ENCODE peak calls at places on chromosomes 2 and 18, in six cellular contexts. Q, N, C, J, A and D are unnamed samples. For H3K9me3, the result is how much of the 10 kb centered on the place peaks cover.

GRCh38 chr2:203826704-203827103 is 40.9 kb upstream of the CTLA4 start:
- DNase-seq in Q (no peak), N (no peak), C (no peak), J (no peak), A (no peak), D (no peak)

GRCh38 chr18:58015045-58015444 is 29.0 kb upstream of the NEDD4L start:
- DNase-seq in Q (no peak), N (no peak), C (no peak), J (no peak), A (peak), D (no peak)

GRCh38 chr2:70892750-70893149 is 43.0 kb upstream of the ATP6V1B1 start:
- DNase-seq in Q (no peak), N (no peak), C (no peak), J (no peak), A (no peak), D (no peak)

GRCh38 chr2:144712277-144712944 is 192.5 kb upstream of the ZEB2 start:
- DNase-seq in Q (no peak), N (no peak), C (no peak), J (no peak), A (no peak), D (no peak)

GRCh38 chr2:23636412-23636811 is 251.4 kb downstream of the KLHL29 start:
- DNase-seq in Q (no peak), N (no peak), C (no peak), J (peak), A (no peak), D (no peak)

GRCh38 chr2:8821276-8822217 is 15.9 kb downstream of the KIDINS220 start:
- DNase-seq in Q (no peak), N (no peak), C (no peak), J (peak), A (no peak), D (no peak)

GRCh38 chr2:71538656-71539265 is 85.4 kb downstream of the DYSF start:
- DNase-seq in Q (no peak), N (no peak), C (no peak), J (no peak), A (no peak), D (no peak)

GRCh38 chr2:62501794-62502500 is 4.0 kb downstream of the TMEM17 start:
- DNase-seq in Q (no peak), N (no peak), C (no peak), J (no peak), A (no peak), D (no peak)

GRCh38 chr2:45018033-45018432 is 8.8 kb upstream of the SIX2 start:
- DNase-seq in Q (no peak), N (no peak), C (no peak), J (no peak), A (no peak), D (no peak)

GRCh38 chr2:241925277-241925676 is 55.7 kb downstream of the RTP5 start:
- DNase-seq in Q (no peak), N (no peak), C (no peak), J (no peak), A (no peak), D (no peak)

GRCh38 chr2:133107436-133107835 is 437.4 kb upstream of the LYPD1 start:
- DNase-seq in Q (no peak), N (no peak), C (no peak), J (no peak), A (no peak), D (no peak)

GRCh38 chr2:68809324-68810240 is 61.6 kb downstream of the BMP10 start:
- DNase-seq in Q (no peak), N (no peak), C (no peak), J (no peak), A (no peak), D (no peak)

GRCh38 chr2:240933966-240934700 is 28.0 kb downstream of the CROCC2 start:
- DNase-seq in Q (no peak), N (peak), C (no peak), J (no peak), A (no peak), D (no peak)

GRCh38 chr2:12152888-12153287 is 406.5 kb downstream of the LPIN1 start:
- DNase-seq in Q (no peak), N (no peak), C (no peak), J (no peak), A (no peak), D (no peak)

GRCh38 chr2:86223098-86223681 is 23.9 kb downstream of the MRPL35 start:
- DNase-seq in Q (no peak), N (no peak), C (no peak), J (no peak), A (no peak), D (no peak)

GRCh38 chr2:197037863-197038398 is 111.4 kb upstream of the PGAP1 start:
- DNase-seq in Q (no peak), N (no peak), C (no peak), J (no peak), A (no peak), D (no peak)

GRCh38 chr2:239309398-239310245 is 91.2 kb downstream of the HDAC4 start:
- DNase-seq in Q (no peak), N (peak), C (no peak), J (no peak), A (no peak), D (no peak)

GRCh38 chr2:137677466-137677865 is 286.8 kb upstream of the HNMT start:
- DNase-seq in Q (no peak), N (no peak), C (no peak), J (no peak), A (no peak), D (no peak)

GRCh38 chr2:46469116-46469515 is 10.2 kb upstream of the TMEM247 start:
- DNase-seq in Q (no peak), N (no peak), C (no peak), J (no peak), A (no peak), D (no peak)

GRCh38 chr2:101253013-101253712 is 477 bp downstream of the CNOT11 start:
- DNase-seq in Q (no peak), N (no peak), C (no peak), J (no peak), A (no peak), D (peak)

GRCh38 chr18:66749030-66749429 is 145.1 kb upstream of the CDH19 start:
- DNase-seq in Q (no peak), N (no peak), C (no peak), J (peak), A (no peak), D (no peak)

GRCh38 chr18:37582306-37582705 is 16.7 kb upstream of the CELF4 start:
- DNase-seq in Q (no peak), N (no peak), C (no peak), J (no peak), A (no peak), D (no peak)

GRCh38 chr2:98036349-98037000 is 40.7 kb upstream of the TMEM131 start:
- DNase-seq in Q (no peak), N (no peak), C (no peak), J (no peak), A (no peak), D (no peak)

GRCh38 chr2:12397861-12398260 is 318.9 kb upstream of the TRIB2 start:
- DNase-seq in Q (no peak), N (no peak), C (no peak), J (no peak), A (no peak), D (no peak)

GRCh38 chr2:26591619-26592505 is 49.3 kb downstream of the CIB4 start:
- DNase-seq in Q (no peak), N (peak), C (no peak), J (no peak), A (no peak), D (no peak)

GRCh38 chr2:223078482-223078881 is 26.5 kb downstream of the KCNE4 start:
- DNase-seq in Q (no peak), N (no peak), C (no peak), J (no peak), A (no peak), D (no peak)

GRCh38 chr2:41937921-41938708 is 109.7 kb upstream of the PKDCC start:
- DNase-seq in Q (no peak), N (peak), C (no peak), J (no peak), A (no peak), D (no peak)

GRCh38 chr2:72744049-72744448 is 81.8 kb downstream of the EXOC6B start:
- DNase-seq in Q (no peak), N (no peak), C (no peak), J (no peak), A (no peak), D (no peak)

GRCh38 chr2:28610583-28611201 is 114.8 kb downstream of the PLB1 start:
- DNase-seq in Q (peak), N (no peak), C (peak), J (peak), A (no peak), D (no peak)

GRCh38 chr2:217929757-217930707 is 72.8 kb downstream of the TNS1 start:
- DNase-seq in Q (no peak), N (no peak), C (no peak), J (peak), A (no peak), D (no peak)

GRCh38 chr18:51988277-51988676 is 351.7 kb upstream of the DCC start:
- DNase-seq in Q (no peak), N (no peak), C (no peak), J (no peak), A (no peak), D (no peak)

GRCh38 chr2:38748857-38749804 is 2.0 kb downstream of the SRSF7 start:
- DNase-seq in Q (no peak), N (no peak), C (no peak), J (no peak), A (no peak), D (no peak)

GRCh38 chr2:5539281-5540211 is 152.6 kb upstream of the SOX11 start:
- DNase-seq in Q (no peak), N (peak), C (no peak), J (no peak), A (no peak), D (no peak)

GRCh38 chr18:75377975-75378673 is 49.4 kb downstream of the SMIM21 start:
- DNase-seq in Q (no peak), N (no peak), C (peak), J (no peak), A (no peak), D (no peak)

GRCh38 chr2:190841707-190842505 is 38.7 kb upstream of the GLS start:
- DNase-seq in Q (no peak), N (no peak), C (no peak), J (peak), A (no peak), D (no peak)

GRCh38 chr18:74248189-74248975 is 43.4 kb downstream of the CYB5A start:
- DNase-seq in Q (no peak), N (no peak), C (no peak), J (no peak), A (no peak), D (no peak)

GRCh38 chr2:152611458-152612231 is 105.6 kb downstream of the PRPF40A start:
- DNase-seq in Q (no peak), N (no peak), C (no peak), J (no peak), A (peak), D (no peak)

DNA sequence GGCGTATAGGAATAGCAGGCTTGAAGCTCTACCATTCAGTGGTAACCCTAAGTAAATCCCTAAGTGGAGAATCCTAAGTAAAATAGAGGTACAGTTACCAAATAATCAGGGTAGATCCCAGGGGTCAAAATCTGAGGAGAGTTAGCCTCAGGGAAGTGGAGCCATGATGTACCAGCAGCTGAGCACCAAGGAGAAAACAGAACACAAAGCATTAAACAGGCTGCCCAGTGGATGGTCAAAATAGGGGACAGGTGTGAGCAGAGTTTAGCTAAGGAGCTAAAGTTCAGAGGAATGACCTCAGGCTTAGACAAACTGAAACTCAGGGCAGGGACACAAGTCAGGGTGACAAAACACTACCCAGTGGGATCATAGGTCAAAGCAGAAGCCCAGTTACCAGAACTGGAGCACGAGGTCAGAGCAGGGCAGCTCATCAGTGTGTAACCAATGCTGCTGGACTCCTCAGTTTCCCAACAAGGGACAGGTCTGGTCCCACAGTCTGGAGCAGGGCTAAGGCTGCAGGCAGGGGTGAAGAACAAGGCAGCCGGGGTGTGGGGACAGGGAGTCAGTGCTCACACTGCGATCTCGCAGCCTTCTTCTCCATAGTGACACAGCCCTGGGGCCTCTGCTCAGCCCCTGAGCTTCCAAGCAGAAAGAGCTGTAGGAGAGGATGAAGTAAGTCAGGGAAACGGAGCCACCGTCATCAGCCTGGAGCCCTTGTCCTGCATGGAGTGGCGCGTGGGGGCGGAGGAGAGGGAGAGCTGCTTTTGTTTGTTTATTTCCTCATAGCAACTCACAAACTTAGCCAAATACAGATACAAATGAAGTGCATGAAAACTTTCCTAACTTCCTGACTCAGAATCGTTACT is 264.0 kb downstream of the MREG start:
- DNase-seq in Q (no peak), N (no peak), C (no peak), J (peak), A (no peak), D (no peak)
- TF ChIP-seq ZNF274 in Q (no peak), N (no peak), C (no peak), J (peak), A (no peak), D (no peak)

GRCh38 chr2:127577208-127577475 is 41.7 kb downstream of the MYO7B start:
- DNase-seq in Q (no peak), N (peak), C (no peak), J (no peak), A (no peak), D (no peak)
- H3K4me3 ChIP-seq in Q (no peak), N (no peak), C (no peak), J (no peak), A (no peak), D (no peak)

GRCh38 chr2:2919574-2920365 is 457.8 kb downstream of the EIPR1 start:
- DNase-seq in Q (no peak), N (no peak), C (no peak), J (no peak), A (no peak), D (no peak)

GRCh38 chr2:2919026-2919425 is 458.6 kb downstream of the EIPR1 start:
- DNase-seq in Q (no peak), N (no peak), C (no peak), J (no peak), A (no peak), D (no peak)

GRCh38 chr2:2914252-2914651 is 463.4 kb downstream of the EIPR1 start:
- DNase-seq in Q (no peak), N (no peak), C (no peak), J (no peak), A (no peak), D (no peak)

GRCh38 chr2:2913601-2914120 is 464.0 kb downstream of the EIPR1 start:
- DNase-seq in Q (no peak), N (no peak), C (no peak), J (no peak), A (no peak), D (no peak)

DNA sequence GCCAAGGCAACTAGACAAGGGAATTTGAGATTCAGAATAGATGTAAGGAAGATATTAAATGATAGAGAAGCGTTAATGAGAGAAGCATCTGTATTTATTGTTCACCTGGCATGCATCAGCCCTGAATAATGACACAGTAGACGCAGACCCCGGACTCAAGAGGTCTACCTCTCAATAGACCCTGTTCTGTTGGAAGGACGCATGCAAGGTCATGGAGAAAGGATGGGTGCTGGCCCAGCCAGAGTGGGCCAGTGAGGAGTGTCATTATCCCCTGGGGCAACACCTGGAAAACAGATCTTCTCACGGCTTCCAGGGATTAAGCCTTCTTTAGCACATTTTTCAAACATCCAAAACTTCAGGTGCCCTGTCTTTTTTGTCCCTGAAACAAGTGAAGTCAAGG is 461.0 kb downstream of the EIPR1 start:
- DNase-seq in Q (no peak), N (no peak), C (no peak), J (no peak), A (no peak), D (no peak)
- H3K9me3 ChIP-seq in Q (under half), N (under half), C (under half), J (under half), A (under half), D (under half)

GRCh38 chr2:238005528-238005927 is 38.7 kb downstream of the UBE2F start:
- DNase-seq in Q (no peak), N (no peak), C (no peak), J (peak), A (no peak), D (no peak)

GRCh38 chr2:238009563-238009962 is 42.7 kb downstream of the UBE2F start:
- DNase-seq in Q (no peak), N (no peak), C (no peak), J (peak), A (no peak), D (no peak)

GRCh38 chr2:238004077-238004830 is 37.4 kb downstream of the UBE2F start:
- DNase-seq in Q (no peak), N (no peak), C (no peak), J (no peak), A (no peak), D (no peak)

GRCh38 chr2:238007924-238008323 is 41.1 kb downstream of the UBE2F start:
- DNase-seq in Q (no peak), N (no peak), C (no peak), J (no peak), A (no peak), D (no peak)

DNA sequence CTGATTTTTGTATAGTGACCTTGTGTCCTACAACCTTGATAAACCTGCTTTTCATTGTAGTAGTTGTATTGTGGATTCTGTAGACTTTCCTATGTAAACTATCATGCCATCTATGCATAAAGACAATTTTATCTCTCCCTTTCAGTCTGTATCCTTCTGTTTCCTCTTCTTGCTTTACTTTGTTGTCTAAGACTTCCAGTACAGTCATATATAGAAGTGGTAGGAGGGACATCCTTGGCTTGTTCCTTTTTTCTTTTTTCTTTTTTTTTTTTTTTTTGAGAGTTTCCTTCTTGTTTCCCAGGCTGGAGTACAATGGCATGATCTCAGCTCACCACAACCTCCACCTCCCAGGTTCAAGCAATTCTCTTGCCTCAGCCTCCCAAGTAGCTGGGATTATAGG is 39.7 kb downstream of the UBE2F start:
- DNase-seq in Q (no peak), N (no peak), C (no peak), J (no peak), A (no peak), D (no peak)
- TF ChIP-seq ZNF274 in Q (no peak), N (no peak), C (no peak), J (no peak), A (no peak), D (no peak)

DNA sequence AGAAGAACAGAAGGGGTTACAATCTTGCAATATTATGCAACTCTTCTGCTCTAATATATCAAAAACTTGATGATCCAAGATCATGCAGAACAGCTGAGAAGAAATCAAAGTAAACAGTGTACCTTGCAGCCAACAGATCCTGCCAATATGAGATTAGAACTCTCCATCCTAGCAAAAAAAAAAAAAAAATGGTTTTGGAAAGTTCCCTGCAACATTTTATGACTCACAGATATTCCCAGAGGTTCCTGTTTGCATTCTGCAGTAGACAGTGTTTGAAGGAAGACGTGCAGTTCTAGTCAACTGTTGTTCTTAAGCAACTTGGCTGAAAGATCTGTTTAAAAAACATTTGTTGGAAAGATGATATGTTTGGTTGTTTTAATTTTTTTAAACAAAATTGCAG is 103.6 kb upstream of the WDR75 start:
- DNase-seq in Q (no peak), N (no peak), C (no peak), J (no peak), A (no peak), D (no peak)
- H3K4me3 ChIP-seq in Q (no peak), N (no peak), C (no peak), J (no peak), A (no peak), D (no peak)

DNA sequence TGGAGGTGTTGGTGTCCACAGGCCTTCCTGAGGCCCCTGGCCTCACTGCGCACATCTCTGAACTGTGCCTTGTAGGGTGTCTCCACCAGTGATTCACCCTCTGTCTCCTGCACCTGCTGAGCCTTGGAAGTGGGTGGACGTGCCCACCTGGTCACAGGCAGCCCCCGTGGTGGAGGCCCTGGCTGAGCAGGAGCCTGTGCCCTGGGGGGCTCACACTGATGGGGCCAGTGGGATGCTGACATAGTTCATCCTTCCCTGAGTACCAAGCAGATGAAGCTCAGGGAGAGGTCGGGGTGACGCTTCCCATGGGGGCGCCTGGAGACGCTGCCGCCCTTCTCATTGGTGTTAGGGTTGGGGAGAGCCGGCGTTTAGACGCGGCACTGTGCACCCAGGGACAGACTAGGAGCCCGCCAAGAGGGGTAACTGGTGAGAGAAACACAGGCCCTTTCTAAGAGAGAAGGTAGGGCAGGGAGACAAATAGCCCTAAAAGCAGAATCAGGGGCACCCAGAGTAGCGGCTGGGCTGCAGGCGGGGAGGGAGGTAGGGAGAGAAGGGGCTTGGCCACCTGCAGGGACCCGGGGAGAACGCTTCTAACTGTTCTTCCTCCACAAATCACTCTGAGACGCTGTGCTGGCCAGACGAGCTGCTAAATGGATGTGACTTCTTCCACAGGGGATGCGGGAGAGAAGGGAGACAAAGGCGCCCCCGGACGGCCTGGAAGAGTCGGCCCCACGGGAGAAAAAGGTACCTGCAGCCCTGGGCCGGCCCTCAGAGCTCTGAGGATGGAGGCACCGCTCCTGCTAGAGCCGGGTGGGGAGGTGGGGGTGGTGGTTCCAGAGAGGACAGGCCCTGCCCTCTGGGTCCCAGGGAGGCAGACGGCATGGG is 18.0 kb downstream of the COLEC11 start:
- DNase-seq in Q (no peak), N (peak), C (no peak), J (no peak), A (no peak), D (no peak)
- H3K9me3 ChIP-seq in Q (under half), N (under half), C (under half), J (under half), A (under half), D (under half)

GRCh38 chr2:55936351-55936750 is 12.8 kb upstream of the EFEMP1 start:
- DNase-seq in Q (no peak), N (no peak), C (no peak), J (no peak), A (no peak), D (no peak)
- TF ChIP-seq ZNF274 in Q (no peak), N (no peak), C (no peak), J (no peak), A (no peak), D (no peak)